ENCODE peak calls at places on chromosomes 4 and X, in eight cellular contexts. One of them, this sample, is unnamed.

GRCh38 chr4:40240040-40240653 is 43.3 kb downstream of the RHOH start:
- DNase-seq in adipocyte: no peak
- DNase-seq in NCI-H82: no peak
- DNase-seq in activated T-cell treated with anti-CD3 and anti-CD28 coated beads for 24 hours: no peak
- DNase-seq in amygdala: no peak
- DNase-seq in GM12891: no peak
- DNase-seq in NCI-H1092: no peak
- DNase-seq in ascending aorta: no peak
- DNase-seq in this sample: no peak

GRCh38 chrX:47191331-47191730 is 2.3 kb upstream of the UBA1 start:
- DNase-seq in adipocyte: peak; percentile 43
- DNase-seq in activated T-cell treated with anti-CD3 and anti-CD28 coated beads for 24 hours: peak; percentile 37
- DNase-seq in amygdala: no peak
- DNase-seq in GM12891: no peak
- DNase-seq in NCI-H82: peak; percentile 62
- DNase-seq in ascending aorta: no peak
- DNase-seq in NCI-H1092: peak; percentile 32
- DNase-seq in this sample: peak; percentile 9

GRCh38 chr4:100100985-100101384 is 89.3 kb downstream of the DDIT4L start:
- DNase-seq in activated T-cell treated with anti-CD3 and anti-CD28 coated beads for 24 hours: no peak
- DNase-seq in NCI-H82: no peak
- DNase-seq in ascending aorta: no peak
- DNase-seq in NCI-H1092: no peak
- DNase-seq in GM12891: no peak
- DNase-seq in adipocyte: no peak
- DNase-seq in amygdala: no peak
- DNase-seq in this sample: no peak

GRCh38 chr4:118941149-118941548 is 52.5 kb downstream of the SYNPO2 start:
- DNase-seq in activated T-cell treated with anti-CD3 and anti-CD28 coated beads for 24 hours: no peak
- DNase-seq in GM12891: no peak
- DNase-seq in adipocyte: peak; percentile 58
- DNase-seq in NCI-H82: no peak
- DNase-seq in NCI-H1092: no peak
- DNase-seq in amygdala: no peak
- DNase-seq in ascending aorta: no peak
- DNase-seq in this sample: no peak

GRCh38 chr4:78336093-78336943 is 215.3 kb upstream of the ANXA3 start:
- DNase-seq in NCI-H1092: no peak
- DNase-seq in amygdala: no peak
- DNase-seq in GM12891: no peak
- DNase-seq in activated T-cell treated with anti-CD3 and anti-CD28 coated beads for 24 hours: no peak
- DNase-seq in ascending aorta: no peak
- DNase-seq in adipocyte: peak; percentile 24
- DNase-seq in NCI-H82: peak; percentile 44
- DNase-seq in this sample: no peak

GRCh38 chrX:20974326-20974725 is 399.9 kb upstream of the CNKSR2 start:
- DNase-seq in activated T-cell treated with anti-CD3 and anti-CD28 coated beads for 24 hours: no peak
- DNase-seq in NCI-H1092: no peak
- DNase-seq in GM12891: no peak
- DNase-seq in amygdala: no peak
- DNase-seq in adipocyte: peak; percentile 0
- DNase-seq in NCI-H82: no peak
- DNase-seq in ascending aorta: no peak
- DNase-seq in this sample: no peak

GRCh38 chr4:102430511-102430910 is 70.6 kb upstream of the NFKB1 start:
- DNase-seq in GM12891: no peak
- DNase-seq in NCI-H82: no peak
- DNase-seq in ascending aorta: no peak
- DNase-seq in amygdala: no peak
- DNase-seq in activated T-cell treated with anti-CD3 and anti-CD28 coated beads for 24 hours: no peak
- DNase-seq in NCI-H1092: no peak
- DNase-seq in adipocyte: peak; percentile 67
- DNase-seq in this sample: no peak

GRCh38 chr4:54553001-54553400 is 104.8 kb upstream of the KIT start:
- DNase-seq in ascending aorta: no peak
- DNase-seq in adipocyte: peak; percentile 40
- DNase-seq in GM12891: no peak
- DNase-seq in amygdala: no peak
- DNase-seq in NCI-H82: no peak
- DNase-seq in NCI-H1092: no peak
- DNase-seq in activated T-cell treated with anti-CD3 and anti-CD28 coated beads for 24 hours: no peak
- DNase-seq in this sample: no peak